ENCODE peak calls at places on chromosomes 6 and 20, in eight cellular contexts. L is NCI-H446, M is mesendoderm, D is iPS-NIHi11, G is NCI-H748 treated with DMSO at 0.1 percent for 48 hours, E is DMS79 treated with DMSO at 0.1 percent for 48 hours, A is cerebellum, Q is left lobe of liver. Z is an unnamed sample.

GRCh38 chr6:57205550-57206328 is 16.4 kb downstream of the RAB23 start:
- DNase-seq in D (no peak), Q (no peak), M (peak), E (no peak), A (no peak), G (no peak), L (no peak), Z (no peak)

GRCh38 chr6:145015739-145016558 is 719.4 kb downstream of the EPM2A start:
- DNase-seq in L (no peak), G (no peak), M (peak), D (peak), E (no peak), Q (no peak), A (no peak), Z (no peak)

GRCh38 chr6:141587482-141588266 is 545.1 kb upstream of the GJE1 start:
- DNase-seq in M (peak), L (no peak), E (no peak), A (no peak), G (no peak), Q (no peak), D (no peak), Z (no peak)

GRCh38 chr20:50844430-50845100 is 49.7 kb downstream of the BCAS4 start:
- DNase-seq in G (no peak), M (no peak), A (no peak), L (no peak), E (peak), D (no peak), Q (no peak), Z (no peak)

GRCh38 chr6:31294056-31294455 is 22.2 kb upstream of the HLA-C start:
- DNase-seq in M (no peak), D (no peak), Q (no peak), E (no peak), A (no peak), G (no peak), L (no peak), Z (no peak)

GRCh38 chr20:29408034-29408695 is 1849.3 kb upstream of the DEFB115 start:
- DNase-seq in G (no peak), D (no peak), Q (no peak), M (no peak), A (no peak), L (no peak), E (no peak), Z (no peak)

GRCh38 chr20:61830956-61831355 is 234.7 kb downstream of the TAF4 start:
- DNase-seq in L (no peak), E (no peak), A (no peak), D (no peak), M (no peak), Q (no peak), G (no peak), Z (no peak)

GRCh38 chr6:89257346-89257745 is 40.2 kb upstream of the GABRR1 start:
- DNase-seq in L (no peak), D (no peak), G (no peak), A (no peak), M (no peak), E (no peak), Q (peak), Z (no peak)

GRCh38 chr6:88725111-88725711 is 238.2 kb downstream of the RNGTT start:
- DNase-seq in D (peak), L (peak), A (no peak), E (no peak), M (peak), G (no peak), Q (no peak), Z (no peak)

GRCh38 chr6:37809144-37809543 is 10.4 kb upstream of the ZFAND3 start:
- DNase-seq in A (peak), E (peak), G (no peak), M (no peak), D (no peak), L (peak), Q (peak), Z (peak)

GRCh38 chr6:157143171-157143884 is 180.0 kb downstream of the TMEM242 start:
- DNase-seq in M (no peak), L (peak), E (no peak), G (no peak), A (no peak), D (no peak), Q (no peak), Z (no peak)

GRCh38 chr6:160088774-160089533 is 32.7 kb upstream of the SLC22A1 start:
- DNase-seq in Q (no peak), E (no peak), M (no peak), L (no peak), A (no peak), D (no peak), G (no peak), Z (no peak)

GRCh38 chr6:140956567-140957306 is 1176.0 kb upstream of the GJE1 start:
- DNase-seq in L (peak), D (no peak), E (no peak), M (no peak), G (peak), Q (no peak), A (peak), Z (peak)

GRCh38 chr6:170017603-170018274 is 266.3 kb downstream of the ERMARD start:
- DNase-seq in G (no peak), E (no peak), A (no peak), L (no peak), M (no peak), Q (no peak), D (no peak), Z (no peak)

GRCh38 chr6:69976591-69977090 is 110.3 kb downstream of the COL19A1 start:
- DNase-seq in A (no peak), Q (no peak), E (no peak), G (no peak), M (peak), D (no peak), L (no peak), Z (no peak)

GRCh38 chr6:24968711-24969110 is 33.0 kb upstream of the RIPOR2 start:
- DNase-seq in Q (no peak), G (no peak), A (no peak), D (no peak), M (no peak), E (no peak), L (no peak), Z (no peak)

GRCh38 chr6:127768745-127769144 is 132.1 kb downstream of the THEMIS start:
- DNase-seq in G (no peak), M (no peak), D (no peak), L (no peak), Q (no peak), A (no peak), E (no peak), Z (no peak)

GRCh38 chr6:163123098-163123497 is 291.4 kb upstream of the QKI start:
- DNase-seq in Q (no peak), M (peak), L (no peak), A (no peak), G (peak), D (peak), E (no peak), Z (no peak)

GRCh38 chr6:13743736-13744127 is 32.1 kb upstream of the RANBP9 start:
- DNase-seq in M (no peak), A (no peak), E (no peak), L (no peak), Q (no peak), D (no peak), G (no peak), Z (no peak)

GRCh38 chr6:90707223-90707622 is 120.4 kb upstream of the MAP3K7 start:
- DNase-seq in D (no peak), Q (no peak), E (no peak), G (no peak), A (no peak), L (no peak), M (no peak), Z (no peak)

Z was measured in G401.